ENCODE peak calls at places on chromosomes 16 and 17, in five cellular contexts. W is neural progenitor cell, Y is RKO, S is caudate nucleus, N is mucosa of gallbladder. J is an unnamed sample.

GRCh38 chr17:40963838-40964237 is 2.9 kb downstream of the KRT39 start:
- DNase-seq in W (no peak), Y (peak), S (no peak), N (no peak), J (no peak)

GRCh38 chr16:87127061-87127765 is 190.0 kb downstream of the C16orf95 start:
- DNase-seq in W (no peak), Y (no peak), S (no peak), N (no peak), J (no peak)

GRCh38 chr16:28063047-28063521 is 430 bp downstream of the GSG1L start:
- DNase-seq in W (peak), Y (no peak), S (no peak), N (no peak), J (no peak)

GRCh38 chr17:42904110-42904469 is 3.5 kb downstream of the G6PC1 start:
- DNase-seq in Y (no peak), W (no peak), S (no peak), N (no peak), J (no peak)

GRCh38 chr16:1437606-1438005 is 6.7 kb downstream of the PERCC1 start:
- DNase-seq in W (no peak), Y (no peak), S (no peak), N (no peak), J (no peak)

GRCh38 chr17:7098802-7099459 is 15.7 kb downstream of the ASGR2 start:
- DNase-seq in S (no peak), N (no peak), W (no peak), Y (no peak), J (no peak)

GRCh38 chr16:80300876-80301275 is 239.9 kb upstream of the DYNLRB2 start:
- DNase-seq in Y (no peak), S (no peak), W (no peak), N (no peak), J (no peak)

GRCh38 chr16:11681526-11681925 is 13.3 kb downstream of the SNN start:
- DNase-seq in W (no peak), Y (no peak), N (no peak), S (no peak), J (no peak)

GRCh38 chr16:23833504-23833903 is 2.3 kb upstream of the PRKCB start:
- DNase-seq in N (no peak), W (no peak), S (no peak), Y (no peak), J (no peak)

GRCh38 chr17:12180644-12181261 is 160.1 kb downstream of the MAP2K4 start:
- DNase-seq in S (peak), Y (peak), N (peak), W (peak), J (no peak)

GRCh38 chr17:55660171-55660886 is 62.3 kb downstream of the TMEM100 start:
- DNase-seq in N (no peak), W (peak), S (no peak), Y (no peak), J (no peak)

GRCh38 chr16:29674188-29674587 is 4.8 kb upstream of the QPRT start:
- DNase-seq in Y (no peak), N (peak), W (no peak), S (peak), J (no peak)

GRCh38 chr17:9132944-9133610 is 111.8 kb downstream of the NTN1 start:
- DNase-seq in N (no peak), Y (no peak), S (no peak), W (no peak), J (no peak)

GRCh38 chr16:24635900-24636610 is 93.4 kb upstream of the TNRC6A start:
- DNase-seq in Y (no peak), N (peak), S (peak), W (no peak), J (no peak)

GRCh38 chr16:47779201-47780016 is 318.3 kb downstream of the PHKB start:
- DNase-seq in Y (peak), W (no peak), N (peak), S (peak), J (peak)

GRCh38 chr16:14106457-14106856 is 35.3 kb downstream of the MRTFB start:
- DNase-seq in W (no peak), Y (no peak), S (no peak), N (no peak), J (no peak)

GRCh38 chr17:81845881-81846742 is 11.3 kb upstream of the PPP1R27 start:
- DNase-seq in W (no peak), S (no peak), Y (no peak), N (no peak), J (no peak)

GRCh38 chr17:50661795-50662391 is 27.2 kb downstream of the ABCC3 start:
- DNase-seq in W (no peak), S (no peak), Y (peak), N (peak), J (no peak)

GRCh38 chr16:23514381-23515152 is 4.3 kb upstream of the GGA2 start:
- DNase-seq in Y (no peak), N (no peak), W (no peak), S (no peak), J (peak)

GRCh38 chr16:67206129-67206837 is 7.4 kb downstream of the ELMO3 start:
- DNase-seq in Y (no peak), W (no peak), S (no peak), N (no peak), J (no peak)

GRCh38 chr17:12252442-12252841 is 231.8 kb downstream of the MAP2K4 start:
- DNase-seq in S (no peak), Y (no peak), W (no peak), N (no peak), J (no peak)

GRCh38 chr17:34673516-34673915 is 94.1 kb downstream of the TMEM132E start:
- DNase-seq in N (no peak), Y (no peak), S (no peak), W (no peak), J (no peak)

GRCh38 chr16:63363738-63364137 is 1327.5 kb upstream of the CDH8 start:
- DNase-seq in N (peak), Y (no peak), S (no peak), W (no peak), J (no peak)

GRCh38 chr16:12239226-12239625 is 262.7 kb downstream of the SNX29 start:
- DNase-seq in S (no peak), W (no peak), Y (no peak), N (no peak), J (no peak)

GRCh38 chr16:87317766-87318121 is 552 bp upstream of the C16orf95 start:
- DNase-seq in Y (peak), N (peak), W (no peak), S (peak), J (peak)

GRCh38 chr17:79007504-79008381 is 1.8 kb downstream of the CANT1 start:
- DNase-seq in S (no peak), Y (no peak), W (no peak), N (no peak), J (no peak)

GRCh38 chr16:68696514-68696913 is 40.6 kb upstream of the CDH1 start:
- DNase-seq in W (no peak), Y (no peak), S (no peak), N (no peak), J (no peak)

GRCh38 chr16:2954228-2954627 is 9.8 kb upstream of the KREMEN2 start:
- DNase-seq in N (no peak), W (no peak), Y (no peak), S (no peak), J (peak)

GRCh38 chr17:72353502-72353901 is 232.7 kb downstream of the SOX9 start:
- DNase-seq in S (peak), W (peak), Y (no peak), N (no peak), J (no peak)

GRCh38 chr16:81891734-81892364 is 112.8 kb downstream of the PLCG2 start:
- DNase-seq in Y (no peak), W (no peak), N (no peak), S (no peak), J (peak)

GRCh38 chr17:8151120-8151640 is 1.0 kb downstream of the PER1 start:
- DNase-seq in Y (peak), W (peak), N (peak), S (peak), J (peak)

GRCh38 chr16:49594706-49595534 is 221.3 kb downstream of the C16orf78 start:
- DNase-seq in Y (no peak), W (no peak), S (no peak), N (no peak), J (no peak)

GRCh38 chr17:10155334-10156081 is 42.9 kb downstream of the GAS7 start:
- DNase-seq in S (no peak), Y (no peak), N (no peak), W (no peak), J (no peak)

GRCh38 chr16:49748322-49748721 is 107.6 kb downstream of the ZNF423 start:
- DNase-seq in Y (no peak), S (no peak), N (no peak), W (no peak), J (no peak)

GRCh38 chr17:40841246-40841645 is 18.8 kb upstream of the KRT10 start:
- DNase-seq in Y (no peak), S (no peak), N (no peak), W (no peak), J (no peak)

GRCh38 chr17:68204736-68205135 is 43.1 kb upstream of the AMZ2 start:
- DNase-seq in W (no peak), N (no peak), S (no peak), Y (peak), J (peak)

J was measured in activated effector memory CD4-positive, alpha-beta T cell treated with anti-CD3 and anti-CD28 coated beads, Interleukin-2, amount 50 U/mL, for 16 hours.